ENCODE peak calls at places on chromosomes 13 and 19, in six cellular contexts. One of them, this sample, is unnamed. For H3K36me3 and H3K4me1, the result is how much of the 10 kb centered on the place peaks cover.

GRCh38 chr13:68588623-68589022 is 1358.5 kb upstream of the PCDH9 start:
- DNase-seq in Peyer's patch: peak
- DNase-seq in stomach: no peak
- DNase-seq in tibial nerve: no peak
- DNase-seq in heart left ventricle: no peak
- DNase-seq in pancreas: no peak
- DNase-seq in this sample: no peak

GRCh38 chr13:105346141-105346766 is 1189.2 kb downstream of the EFNB2 start:
- DNase-seq in Peyer's patch: no peak
- DNase-seq in stomach: no peak
- DNase-seq in tibial nerve: no peak
- DNase-seq in heart left ventricle: no peak
- DNase-seq in pancreas: no peak
- DNase-seq in this sample: no peak

GRCh38 chr13:31444266-31444862 is 244.6 kb downstream of the B3GLCT start:
- DNase-seq in Peyer's patch: no peak
- DNase-seq in stomach: no peak
- DNase-seq in tibial nerve: no peak
- DNase-seq in heart left ventricle: peak
- DNase-seq in pancreas: no peak
- DNase-seq in this sample: no peak

GRCh38 chr19:44927746-44928145 is 13.3 kb downstream of the APOC1 start:
- DNase-seq in Peyer's patch: no peak
- DNase-seq in stomach: no peak
- DNase-seq in tibial nerve: no peak
- DNase-seq in heart left ventricle: no peak
- DNase-seq in pancreas: no peak
- DNase-seq in this sample: no peak

GRCh38 chr19:17225051-17225450 is 975 bp upstream of the OCEL1 start:
- DNase-seq in Peyer's patch: no peak
- DNase-seq in stomach: no peak
- DNase-seq in tibial nerve: no peak
- DNase-seq in heart left ventricle: no peak
- DNase-seq in pancreas: no peak
- DNase-seq in this sample: no peak

GRCh38 chr13:109214393-109214792 is 572.0 kb downstream of the IRS2 start:
- DNase-seq in Peyer's patch: no peak
- DNase-seq in stomach: no peak
- DNase-seq in tibial nerve: no peak
- DNase-seq in heart left ventricle: no peak
- DNase-seq in pancreas: no peak
- DNase-seq in this sample: no peak

GRCh38 chr13:53254495-53254894 is 225.9 kb downstream of the OLFM4 start:
- DNase-seq in Peyer's patch: no peak
- DNase-seq in stomach: no peak
- DNase-seq in tibial nerve: no peak
- DNase-seq in heart left ventricle: no peak
- DNase-seq in pancreas: no peak
- DNase-seq in this sample: no peak

GRCh38 chr19:3250675-3251074 is 26.2 kb downstream of the CELF5 start:
- DNase-seq in Peyer's patch: no peak
- DNase-seq in stomach: no peak
- DNase-seq in tibial nerve: no peak
- DNase-seq in heart left ventricle: no peak
- DNase-seq in pancreas: no peak
- DNase-seq in this sample: no peak

GRCh38 chr13:29607465-29607864 is 12.0 kb upstream of the SLC7A1 start:
- DNase-seq in Peyer's patch: no peak
- DNase-seq in stomach: no peak
- DNase-seq in tibial nerve: no peak
- DNase-seq in heart left ventricle: no peak
- DNase-seq in pancreas: no peak
- DNase-seq in this sample: no peak

GRCh38 chr13:77338329-77338728 is 11.4 kb upstream of the MYCBP2 start:
- DNase-seq in Peyer's patch: no peak
- DNase-seq in stomach: no peak
- DNase-seq in tibial nerve: no peak
- DNase-seq in heart left ventricle: no peak
- DNase-seq in pancreas: no peak
- DNase-seq in this sample: no peak

GRCh38 chr19:3671680-3672574 is 28.3 kb downstream of the PIP5K1C start:
- DNase-seq in Peyer's patch: no peak
- DNase-seq in stomach: no peak
- DNase-seq in tibial nerve: no peak
- DNase-seq in heart left ventricle: peak
- DNase-seq in pancreas: no peak
- DNase-seq in this sample: no peak

GRCh38 chr19:55115446-55116065 is 1.9 kb downstream of the PPP1R12C start:
- DNase-seq in Peyer's patch: no peak
- DNase-seq in stomach: no peak
- DNase-seq in tibial nerve: no peak
- DNase-seq in heart left ventricle: no peak
- DNase-seq in pancreas: no peak
- DNase-seq in this sample: no peak

GRCh38 chr19:13138916-13139198 is 11.3 kb downstream of the STX10 start:
- DNase-seq in Peyer's patch: no peak
- DNase-seq in stomach: no peak
- DNase-seq in tibial nerve: no peak
- DNase-seq in heart left ventricle: no peak
- DNase-seq in pancreas: no peak
- DNase-seq in this sample: no peak

GRCh38 chr13:35927554-35927953 is 203.6 kb downstream of the DCLK1 start:
- DNase-seq in Peyer's patch: no peak
- DNase-seq in stomach: no peak
- DNase-seq in tibial nerve: no peak
- DNase-seq in heart left ventricle: no peak
- DNase-seq in pancreas: no peak
- DNase-seq in this sample: no peak

GRCh38 chr19:36246006-36246391 is 31.1 kb downstream of the ZNF146 start:
- DNase-seq in Peyer's patch: no peak
- DNase-seq in stomach: no peak
- DNase-seq in tibial nerve: no peak
- DNase-seq in heart left ventricle: no peak
- DNase-seq in pancreas: no peak
- DNase-seq in this sample: no peak

GRCh38 chr13:92896842-92897241 is 329.8 kb upstream of the GPC6 start:
- DNase-seq in Peyer's patch: no peak
- DNase-seq in stomach: no peak
- DNase-seq in tibial nerve: no peak
- DNase-seq in heart left ventricle: no peak
- DNase-seq in pancreas: no peak
- DNase-seq in this sample: no peak

GRCh38 chr19:37519890-37520289 is 13.2 kb downstream of the ZNF793 start:
- DNase-seq in Peyer's patch: no peak
- DNase-seq in stomach: no peak
- DNase-seq in tibial nerve: no peak
- DNase-seq in heart left ventricle: no peak
- DNase-seq in pancreas: no peak
- DNase-seq in this sample: no peak

GRCh38 chr13:95492044-95492801 is 60.3 kb upstream of the CLDN10 start:
- DNase-seq in Peyer's patch: peak
- DNase-seq in stomach: peak
- DNase-seq in tibial nerve: no peak
- DNase-seq in heart left ventricle: no peak
- DNase-seq in pancreas: no peak
- DNase-seq in this sample: no peak

GRCh38 chr13:34070006-34070405 is 252.1 kb downstream of the RFC3 start:
- DNase-seq in Peyer's patch: no peak
- DNase-seq in stomach: no peak
- DNase-seq in tibial nerve: no peak
- DNase-seq in heart left ventricle: no peak
- DNase-seq in pancreas: no peak
- DNase-seq in this sample: no peak

GRCh38 chr13:110680852-110681251 is 25.1 kb downstream of the CARS2 start:
- DNase-seq in Peyer's patch: no peak
- DNase-seq in stomach: no peak
- DNase-seq in tibial nerve: no peak
- DNase-seq in heart left ventricle: no peak
- DNase-seq in pancreas: no peak
- DNase-seq in this sample: no peak

GRCh38 chr13:110676511-110677204 is 29.3 kb downstream of the CARS2 start:
- DNase-seq in Peyer's patch: peak
- DNase-seq in stomach: no peak
- DNase-seq in tibial nerve: no peak
- DNase-seq in heart left ventricle: no peak
- DNase-seq in pancreas: no peak
- DNase-seq in this sample: no peak

GRCh38 chr13:110681868-110682550 is 23.9 kb downstream of the CARS2 start:
- DNase-seq in Peyer's patch: no peak
- DNase-seq in stomach: no peak
- DNase-seq in tibial nerve: no peak
- DNase-seq in heart left ventricle: no peak
- DNase-seq in pancreas: no peak
- DNase-seq in this sample: no peak

GRCh38 chr13:110677731-110678545 is 28.0 kb downstream of the CARS2 start:
- DNase-seq in Peyer's patch: no peak
- DNase-seq in stomach: no peak
- DNase-seq in tibial nerve: no peak
- DNase-seq in heart left ventricle: no peak
- DNase-seq in pancreas: no peak
- DNase-seq in this sample: no peak

DNA sequence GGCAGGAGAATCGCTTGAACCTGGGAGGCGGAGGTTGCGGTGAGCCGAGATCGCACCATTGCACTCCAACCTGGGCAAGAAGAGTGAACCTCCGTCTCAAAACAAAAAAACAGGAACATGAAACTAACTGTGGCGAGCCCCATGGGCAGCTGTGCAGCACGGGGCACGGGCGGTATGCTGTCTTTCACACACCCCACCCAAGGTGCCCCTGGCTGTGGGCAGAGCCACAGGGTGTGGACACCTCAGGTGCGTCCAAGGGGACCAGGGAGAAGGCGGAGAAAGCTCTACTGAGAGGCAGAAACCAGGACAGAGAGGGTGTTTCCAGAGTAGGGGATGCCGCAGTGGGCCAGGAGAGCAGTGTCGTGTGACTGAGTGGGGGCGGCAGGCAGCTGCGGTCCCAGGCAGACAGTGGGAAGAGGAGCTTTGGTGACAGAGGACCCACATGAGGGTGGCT is 29.8 kb downstream of the CARS2 start:
- DNase-seq in Peyer's patch: peak
- DNase-seq in stomach: no peak
- DNase-seq in tibial nerve: no peak
- DNase-seq in heart left ventricle: no peak
- DNase-seq in pancreas: no peak
- DNase-seq in this sample: peak
- H3K4me3 ChIP-seq in Peyer's patch: no peak
- H3K4me3 ChIP-seq in stomach: no peak
- H3K4me3 ChIP-seq in tibial nerve: no peak
- H3K4me3 ChIP-seq in heart left ventricle: no peak
- H3K4me3 ChIP-seq in pancreas: no peak
- H3K4me3 ChIP-seq in this sample: no peak

GRCh38 chr13:48349525-48349924 is 46.0 kb downstream of the RB1 start:
- DNase-seq in Peyer's patch: no peak
- DNase-seq in stomach: no peak
- DNase-seq in tibial nerve: no peak
- DNase-seq in heart left ventricle: no peak
- DNase-seq in pancreas: no peak
- DNase-seq in this sample: no peak
- H3K36me3 ChIP-seq in Peyer's patch: under half
- H3K36me3 ChIP-seq in stomach: half or more
- H3K36me3 ChIP-seq in tibial nerve: under half
- H3K36me3 ChIP-seq in heart left ventricle: under half
- H3K36me3 ChIP-seq in pancreas: under half
- H3K36me3 ChIP-seq in this sample: under half

DNA sequence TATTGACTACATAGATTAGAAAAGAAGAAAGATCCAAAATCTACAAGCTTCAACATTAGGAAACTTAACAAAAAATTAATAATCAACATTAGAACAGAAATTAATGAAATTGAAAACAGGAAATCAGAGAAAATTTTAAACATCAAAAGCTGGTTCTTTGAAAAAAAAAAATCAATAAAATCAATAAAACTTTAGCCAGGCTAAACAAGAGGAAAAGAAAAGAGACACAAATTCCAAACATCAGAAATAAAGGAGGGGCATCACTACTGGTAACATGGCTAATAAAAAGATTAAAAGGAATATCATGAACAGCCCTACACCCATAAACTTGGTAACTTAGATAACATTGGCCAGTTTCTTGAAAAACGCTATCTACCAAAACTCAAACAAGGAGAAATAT is 110.2 kb downstream of the ATP11A start:
- DNase-seq in Peyer's patch: no peak
- DNase-seq in stomach: no peak
- DNase-seq in tibial nerve: no peak
- DNase-seq in heart left ventricle: no peak
- DNase-seq in pancreas: no peak
- DNase-seq in this sample: no peak
- H3K4me1 ChIP-seq in Peyer's patch: under half
- H3K4me1 ChIP-seq in stomach: under half
- H3K4me1 ChIP-seq in tibial nerve: under half
- H3K4me1 ChIP-seq in heart left ventricle: under half
- H3K4me1 ChIP-seq in pancreas: under half
- H3K4me1 ChIP-seq in this sample: under half

GRCh38 chr13:40146063-40146462 is 490.6 kb downstream of the COG6 start:
- DNase-seq in Peyer's patch: no peak
- DNase-seq in stomach: no peak
- DNase-seq in tibial nerve: no peak
- DNase-seq in heart left ventricle: no peak
- DNase-seq in pancreas: no peak
- DNase-seq in this sample: no peak

GRCh38 chr13:40148103-40148502 is 492.6 kb downstream of the COG6 start:
- DNase-seq in Peyer's patch: no peak
- DNase-seq in stomach: no peak
- DNase-seq in tibial nerve: no peak
- DNase-seq in heart left ventricle: no peak
- DNase-seq in pancreas: no peak
- DNase-seq in this sample: no peak

GRCh38 chr13:40145139-40145538 is 489.7 kb downstream of the COG6 start:
- DNase-seq in Peyer's patch: no peak
- DNase-seq in stomach: no peak
- DNase-seq in tibial nerve: no peak
- DNase-seq in heart left ventricle: no peak
- DNase-seq in pancreas: no peak
- DNase-seq in this sample: no peak

GRCh38 chr13:40148742-40149141 is 493.3 kb downstream of the COG6 start:
- DNase-seq in Peyer's patch: no peak
- DNase-seq in stomach: no peak
- DNase-seq in tibial nerve: no peak
- DNase-seq in heart left ventricle: no peak
- DNase-seq in pancreas: no peak
- DNase-seq in this sample: no peak

DNA sequence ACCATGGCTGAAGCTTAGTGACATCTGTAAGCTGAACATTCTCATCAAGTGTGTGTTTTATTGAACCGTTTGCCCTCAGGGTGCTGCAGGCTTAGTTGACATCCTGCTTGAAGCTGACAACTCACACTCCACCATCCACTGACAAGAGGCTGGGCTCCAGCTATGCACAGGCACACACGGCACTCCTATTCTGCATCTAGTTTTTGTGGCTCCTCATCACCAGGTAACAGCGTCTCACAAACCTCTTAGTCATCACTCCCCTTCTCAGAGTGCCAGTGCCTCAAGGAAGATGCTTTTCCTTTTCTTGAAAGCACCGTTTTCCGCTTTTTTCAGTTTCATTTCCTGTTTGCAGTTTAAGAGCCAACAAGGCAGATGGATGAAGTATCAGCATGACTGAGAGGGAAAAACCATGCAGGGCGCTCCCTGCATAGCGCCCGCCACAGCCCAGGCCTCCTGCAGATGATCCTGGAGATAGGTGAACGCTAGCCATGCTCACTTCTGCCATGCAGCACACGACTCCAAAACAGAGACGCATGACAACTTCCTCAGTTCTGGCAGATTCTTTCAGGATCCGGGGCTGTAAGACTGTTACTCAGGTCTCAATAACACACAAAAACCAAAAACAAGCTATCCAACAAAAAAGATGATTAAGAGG is 491.3 kb downstream of the COG6 start:
- DNase-seq in Peyer's patch: no peak
- DNase-seq in stomach: no peak
- DNase-seq in tibial nerve: no peak
- DNase-seq in heart left ventricle: no peak
- DNase-seq in pancreas: no peak
- DNase-seq in this sample: no peak
- H3K4me3 ChIP-seq in Peyer's patch: no peak
- H3K4me3 ChIP-seq in stomach: no peak
- H3K4me3 ChIP-seq in tibial nerve: no peak
- H3K4me3 ChIP-seq in heart left ventricle: no peak
- H3K4me3 ChIP-seq in pancreas: no peak
- H3K4me3 ChIP-seq in this sample: no peak